ENCODE peak calls at places on chromosomes 5 and 9, in four cellular contexts. T is astrocyte of the cerebellum, Z is islet precursor cell, E is DMS 273 treated with DMSO at 0.1 percent for 48 hours. P is an unnamed sample.

GRCh38 chr5:10678236-10678635 is 82.8 kb downstream of the DAP start:
- DNase-seq in Z (peak), E (no peak), T (peak), P (no peak)

GRCh38 chr9:104774831-104775573 is 11.1 kb downstream of the NIPSNAP3B start:
- DNase-seq in Z (no peak), E (no peak), T (no peak), P (no peak)

GRCh38 chr9:128297221-128297773 is 21.2 kb downstream of the SWI5 start:
- DNase-seq in Z (no peak), E (no peak), T (no peak), P (no peak)

GRCh38 chr5:134132372-134133212 is 18.1 kb downstream of the TCF7 start:
- DNase-seq in E (no peak), Z (no peak), T (no peak), P (no peak)

GRCh38 chr9:126857261-126857960 is 3.0 kb upstream of the ZBTB34 start:
- DNase-seq in T (no peak), E (no peak), Z (no peak), P (no peak)

GRCh38 chr5:134175874-134176522 is 752 bp downstream of the SKP1 start:
- DNase-seq in E (no peak), Z (peak), T (no peak), P (peak)

GRCh38 chr9:114424126-114424525 is 36.3 kb upstream of the AKNA start:
- DNase-seq in T (no peak), Z (no peak), E (no peak), P (no peak)

GRCh38 chr9:5876026-5876425 is 14.7 kb upstream of the MLANA start:
- DNase-seq in Z (no peak), E (no peak), T (no peak), P (no peak)

GRCh38 chr5:55577353-55578060 is 42.7 kb upstream of the PLPP1 start:
- DNase-seq in Z (peak), T (peak), E (no peak), P (peak)

GRCh38 chr9:133275105-133276000 is at the start of gene ABO:
- DNase-seq in Z (no peak), E (no peak), T (no peak), P (no peak)

GRCh38 chr5:131394128-131394527 is 130.3 kb downstream of the CDC42SE2 start:
- DNase-seq in E (no peak), Z (no peak), T (no peak), P (no peak)

GRCh38 chr5:92884464-92884863 is 696.6 kb downstream of the NR2F1-AS1 start:
- DNase-seq in E (no peak), T (no peak), Z (no peak), P (no peak)

GRCh38 chr9:32968101-32969011 is 33.1 kb downstream of the APTX start:
- DNase-seq in T (peak), E (peak), Z (no peak), P (peak)

GRCh38 chr9:3508531-3509374 is 17.0 kb downstream of the RFX3 start:
- DNase-seq in Z (no peak), T (no peak), E (peak), P (no peak)

GRCh38 chr5:163503106-163504090 is 2.0 kb upstream of the MAT2B start:
- DNase-seq in Z (peak), T (no peak), E (peak), P (no peak)

GRCh38 chr5:177327539-177328522 is 16.1 kb upstream of the MXD3 start:
- DNase-seq in Z (no peak), E (no peak), T (peak), P (no peak)

GRCh38 chr5:773517-774264 is 10.8 kb downstream of the ZDHHC11B start:
- DNase-seq in E (no peak), Z (peak), T (no peak), P (no peak)

GRCh38 chr5:66171349-66172344 is 27.5 kb downstream of the SREK1 start:
- DNase-seq in Z (no peak), T (peak), E (no peak), P (peak)

GRCh38 chr5:80926979-80927656 is 33.0 kb upstream of the RASGRF2 start:
- DNase-seq in Z (no peak), E (no peak), T (no peak), P (no peak)

GRCh38 chr9:35791321-35791921 is at the start of gene NPR2:
- DNase-seq in E (no peak), T (no peak), Z (peak), P (no peak)

GRCh38 chr9:120710110-120710981 is 3.9 kb downstream of the MEGF9 start:
- DNase-seq in E (peak), T (no peak), Z (no peak), P (no peak)

GRCh38 chr9:126791406-126792230 is 13.2 kb upstream of the ZBTB43 start:
- DNase-seq in T (peak), Z (no peak), E (no peak), P (no peak)

GRCh38 chr5:80736730-80737129 is 81.9 kb upstream of the DHFR start:
- DNase-seq in Z (peak), E (no peak), T (no peak), P (no peak)

GRCh38 chr5:65192326-65192725 is 289.4 kb downstream of the ADAMTS6 start:
- DNase-seq in E (no peak), T (no peak), Z (no peak), P (no peak)

GRCh38 chr5:9057406-9058000 is 488.4 kb downstream of the SEMA5A start:
- DNase-seq in Z (no peak), E (no peak), T (no peak), P (no peak)

GRCh38 chr5:154274828-154275185 is 84.3 kb downstream of the GALNT10 start:
- DNase-seq in T (no peak), Z (peak), E (peak), P (no peak)

GRCh38 chr9:133604214-133604613 is 5.0 kb downstream of the FAM163B start:
- DNase-seq in E (no peak), T (no peak), Z (no peak), P (no peak)

GRCh38 chr5:14729448-14730385 is 65.2 kb downstream of the OTULIN start:
- DNase-seq in Z (no peak), T (no peak), E (no peak), P (no peak)

GRCh38 chr9:134557331-134557730 is 84.3 kb upstream of the COL5A1 start:
- DNase-seq in T (no peak), Z (peak), E (no peak), P (no peak)

GRCh38 chr5:112202694-112203093 is 216.4 kb downstream of the EPB41L4A start:
- DNase-seq in E (no peak), T (no peak), Z (no peak), P (no peak)

GRCh38 chr5:173148354-173148753 is 4.0 kb downstream of the BNIP1 start:
- DNase-seq in T (no peak), Z (no peak), E (no peak), P (no peak)

GRCh38 chr5:79474416-79475173 is 39.3 kb downstream of the HOMER1 start:
- DNase-seq in E (peak), T (no peak), Z (no peak), P (no peak)

GRCh38 chr9:98796364-98797101 is at the start of gene ANKS6:
- DNase-seq in T (no peak), E (no peak), Z (peak), P (peak)

GRCh38 chr5:73417307-73418035 is 31.1 kb downstream of the FOXD1 start:
- DNase-seq in Z (no peak), E (no peak), T (no peak), P (no peak)

GRCh38 chr9:98118640-98119601 is at the start of gene TRIM14:
- DNase-seq in E (no peak), T (no peak), Z (peak), P (peak)

P was measured in substantia nigra.